ENCODE peak calls at places on chromosomes 7 and 10, in eight cellular contexts. F is uterus, C is body of pancreas, E is IMR-90, Q is adrenal gland, K is sigmoid colon, I is spleen, P is breast epithelium. B is an unnamed sample.
A peak's percentile ranks its signal among the peaks of the same experiment; 100 is the strongest.

GRCh38 chr10:44259090-44259874 is 125.6 kb downstream of the CXCL12 start:
- DNase-seq in F (no peak), C (peak; percentile 44), E (no peak), Q (no peak), K (no peak), I (no peak), P (no peak), B (no peak)

GRCh38 chr10:77428776-77429395 is 208.7 kb downstream of the KCNMA1 start:
- DNase-seq in F (peak; percentile 67), C (peak; percentile 70), E (peak; percentile 82), Q (peak; percentile 74), K (peak; percentile 84), I (no peak), P (no peak), B (no peak)

GRCh38 chr10:79386637-79387465 is 39.6 kb downstream of the PPIF start:
- DNase-seq in F (peak; percentile 45), C (no peak), E (no peak), Q (peak; percentile 10), K (peak; percentile 70), I (peak; percentile 69), P (no peak), B (peak; percentile 40)

GRCh38 chr10:17758200-17758599 is 6.2 kb downstream of the TMEM236 start:
- DNase-seq in F (no peak), C (no peak), E (no peak), Q (no peak), K (no peak), I (no peak), P (no peak), B (no peak)

GRCh38 chr10:73247509-73248258 is 629 bp upstream of the DNAJC9 start:
- DNase-seq in F (no peak), C (no peak), E (peak; percentile 33), Q (no peak), K (no peak), I (no peak), P (no peak), B (no peak)

GRCh38 chr7:15720849-15721471 is 34.5 kb upstream of the MEOX2 start:
- DNase-seq in F (peak; percentile 22), C (peak; percentile 18), E (peak; percentile 53), Q (no peak), K (peak; percentile 66), I (no peak), P (no peak), B (peak; percentile 67)

GRCh38 chr7:130995252-130996081 is 261.5 kb upstream of the KLF14 start:
- DNase-seq in F (no peak), C (peak; percentile 51), E (no peak), Q (no peak), K (no peak), I (no peak), P (no peak), B (no peak)

GRCh38 chr10:73614711-73615110 is 23.6 kb upstream of the USP54 start:
- DNase-seq in F (no peak), C (no peak), E (no peak), Q (no peak), K (no peak), I (no peak), P (no peak), B (no peak)

GRCh38 chr7:5238500-5238899 is 44.2 kb upstream of the SLC29A4 start:
- DNase-seq in F (no peak), C (no peak), E (no peak), Q (no peak), K (no peak), I (no peak), P (no peak), B (no peak)

GRCh38 chr7:74033372-74034311 is 5.7 kb downstream of the ELN start:
- DNase-seq in F (peak; percentile 82), C (peak; percentile 92), E (no peak), Q (no peak), K (peak; percentile 92), I (no peak), P (no peak), B (peak; percentile 59)

GRCh38 chr7:79787623-79788022 is 334.2 kb upstream of the MAGI2 start:
- DNase-seq in F (no peak), C (no peak), E (no peak), Q (no peak), K (no peak), I (no peak), P (no peak), B (no peak)

GRCh38 chr7:909358-910329 is 33.3 kb downstream of the GET4 start:
- DNase-seq in F (peak; percentile 67), C (peak; percentile 43), E (peak; percentile 15), Q (peak; percentile 71), K (peak; percentile 87), I (peak; percentile 92), P (no peak), B (peak; percentile 73)

GRCh38 chr7:128008141-128008540 is 23.1 kb downstream of the LRRC4 start:
- DNase-seq in F (no peak), C (no peak), E (no peak), Q (no peak), K (no peak), I (no peak), P (no peak), B (no peak)

DNA sequence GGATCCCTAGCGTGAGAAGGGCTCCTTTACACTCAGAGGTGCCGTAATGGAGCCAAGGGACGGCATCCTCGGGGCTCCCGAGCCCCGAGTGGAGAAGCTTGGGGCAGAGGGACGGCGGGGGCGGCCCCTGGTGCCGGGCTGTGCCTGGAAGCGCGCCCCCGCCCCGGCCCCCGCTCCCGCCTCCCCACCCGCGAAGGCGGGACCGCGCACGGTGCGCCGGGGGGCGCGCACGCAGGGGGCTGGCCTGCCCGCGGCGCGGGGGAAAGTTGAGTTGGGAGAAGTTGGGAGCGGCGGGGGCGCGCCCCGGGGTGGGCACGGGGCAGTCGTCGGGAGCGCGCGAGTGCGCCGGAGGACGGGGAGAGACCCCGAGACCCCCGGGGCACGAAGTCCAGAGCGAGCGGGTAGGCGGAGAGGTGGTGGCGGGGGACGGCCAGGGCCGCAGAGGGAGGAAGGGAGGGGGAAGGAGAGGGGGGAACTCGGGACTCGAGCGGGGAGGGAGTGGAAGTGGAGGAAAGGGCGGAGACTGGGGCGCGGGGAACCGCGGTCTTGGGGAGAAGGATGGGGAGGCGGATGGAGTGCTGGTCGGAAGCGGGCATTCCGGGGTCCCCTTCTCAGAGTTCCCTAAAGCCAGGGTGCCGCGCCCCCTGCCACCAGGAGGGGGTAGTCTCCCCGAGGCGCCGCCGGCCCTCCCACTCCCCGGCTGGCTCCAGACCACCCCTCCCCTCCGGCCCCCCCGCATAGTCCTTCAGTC is at the start of gene SLC4A2:
- DNase-seq in F (peak; percentile 85), C (peak; percentile 67), E (peak; percentile 58), Q (peak; percentile 73), K (peak; percentile 94), I (peak; percentile 95), P (peak; percentile 71), B (peak; percentile 73)
- TF ChIP-seq POLR2A in F (peak; percentile 40), C (peak; percentile 59), E (no peak), Q (no peak), K (peak; percentile 21), I (peak; percentile 30), P (no peak), B (peak; percentile 21)

GRCh38 chr10:70357447-70358035 is 24.9 kb downstream of the LRRC20 start:
- DNase-seq in F (no peak), C (no peak), E (peak; percentile 77), Q (no peak), K (no peak), I (peak; percentile 36), P (no peak), B (no peak)

GRCh38 chr10:70359017-70359550 is 23.3 kb downstream of the LRRC20 start:
- DNase-seq in F (no peak), C (no peak), E (no peak), Q (no peak), K (no peak), I (peak; percentile 32), P (no peak), B (no peak)

GRCh38 chr10:70358446-70358845 is 24.0 kb downstream of the LRRC20 start:
- DNase-seq in F (no peak), C (no peak), E (no peak), Q (no peak), K (no peak), I (peak; percentile 69), P (no peak), B (no peak)

GRCh38 chr10:70362357-70362756 is 20.1 kb downstream of the LRRC20 start:
- DNase-seq in F (no peak), C (no peak), E (no peak), Q (no peak), K (no peak), I (peak; percentile 38), P (no peak), B (no peak)

GRCh38 chr10:70360215-70360614 is 22.2 kb downstream of the LRRC20 start:
- DNase-seq in F (no peak), C (no peak), E (no peak), Q (no peak), K (no peak), I (peak; percentile 0), P (no peak), B (no peak)
- H3K36me3 ChIP-seq in F (no peaks in the 10 kb centered on the region), C (no peaks in the 10 kb centered on the region), E (no peaks in the 10 kb centered on the region), Q (no peaks in the 10 kb centered on the region), K (no peaks in the 10 kb centered on the region), I (no peaks in the 10 kb centered on the region), P (no peaks in the 10 kb centered on the region), B (no peaks in the 10 kb centered on the region)

DNA sequence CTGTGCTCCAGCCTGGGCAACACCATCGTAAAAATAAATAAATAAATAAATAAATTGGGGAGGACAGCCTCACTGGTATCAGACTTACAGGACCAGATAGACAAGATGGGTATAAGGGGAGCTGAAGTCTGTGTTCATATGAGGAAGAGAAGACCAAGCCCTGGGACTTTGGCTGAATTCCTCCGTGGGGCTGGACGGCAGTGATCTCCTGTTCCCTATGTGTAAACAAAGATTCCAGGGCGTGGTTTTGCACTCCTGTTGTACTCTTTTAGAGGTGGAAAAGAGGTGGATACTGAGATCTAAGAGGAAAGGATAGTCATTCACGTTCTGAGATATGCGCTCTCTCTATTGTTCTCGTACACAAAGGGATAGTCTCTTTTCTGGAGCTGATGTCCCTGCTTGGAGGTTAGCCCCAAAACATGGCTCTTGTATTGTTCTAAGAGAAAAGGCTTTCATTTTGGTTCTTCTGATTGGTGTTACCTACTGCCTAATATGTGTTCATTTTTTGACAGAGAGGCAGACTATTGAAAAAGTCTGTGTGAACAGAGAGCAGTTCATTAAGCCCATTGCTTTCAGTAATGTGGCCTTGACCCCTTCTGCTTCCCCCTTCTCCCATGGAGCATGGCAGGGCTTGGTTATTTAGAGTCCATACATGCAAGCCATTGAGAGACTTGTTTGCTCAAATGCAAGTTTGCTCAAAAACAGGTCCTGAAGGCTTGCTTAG is 12.3 kb downstream of the KCTD7 start:
- DNase-seq in F (no peak), C (no peak), E (no peak), Q (no peak), K (no peak), I (no peak), P (no peak), B (peak; percentile 72)
- TF ChIP-seq POLR2A in F (no peak), C (no peak), E (no peak), Q (no peak), K (no peak), I (no peak), P (no peak), B (no peak)

DNA sequence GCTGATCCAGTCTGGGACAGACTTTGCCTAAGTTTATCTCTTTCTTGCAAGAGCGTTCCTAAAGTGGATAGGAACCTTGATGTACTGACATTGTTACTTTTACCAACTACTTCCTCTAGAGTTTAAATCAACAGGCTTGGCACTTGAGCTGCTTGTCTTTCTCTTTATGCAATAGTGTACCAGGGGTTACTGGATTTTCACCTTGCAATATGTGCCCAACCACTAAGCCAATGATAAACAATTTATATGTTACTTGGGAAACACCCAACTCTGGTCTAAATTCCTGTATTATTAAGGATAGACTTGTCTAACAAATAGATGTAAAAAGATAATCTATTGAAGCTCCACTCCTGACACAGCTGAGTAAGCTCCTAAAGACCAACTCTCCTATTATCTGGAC is 470.2 kb downstream of the SH2D4B start:
- DNase-seq in F (no peak), C (no peak), E (no peak), Q (no peak), K (no peak), I (no peak), P (no peak), B (no peak)
- H3K36me3 ChIP-seq in F (no peaks in the 10 kb centered on the region), C (no peaks in the 10 kb centered on the region), E (no peaks in the 10 kb centered on the region), Q (no peaks in the 10 kb centered on the region), K (no peaks in the 10 kb centered on the region), I (no peaks in the 10 kb centered on the region), P (no peaks in the 10 kb centered on the region), B (no peaks in the 10 kb centered on the region)

B was measured in Peyer's patch.